ENCODE peak calls at places on chromosomes 13 and 19, in eight cellular contexts. I is H1, W is HCT116, H is breast epithelium, S is ovary, Q is GM12892, J is adrenal gland, E is gastrocnemius medialis. F is an unnamed sample.

GRCh38 chr19:33207903-33208302 is 13.8 kb downstream of the LRP3 start:
- DNase-seq in I (no peak), W (no peak), H (no peak), S (no peak), Q (no peak), J (no peak), E (no peak), F (no peak)

GRCh38 chr13:80131204-80131603 is 209.7 kb downstream of the SPRY2 start:
- DNase-seq in I (no peak), W (no peak), H (peak), S (peak), Q (no peak), J (peak), E (peak), F (no peak)

GRCh38 chr13:107043016-107043957 is 475.4 kb upstream of the ARGLU1 start:
- DNase-seq in I (no peak), W (no peak), H (no peak), S (no peak), Q (no peak), J (no peak), E (no peak), F (no peak)

GRCh38 chr13:23185542-23185941 is 4.8 kb downstream of the SGCG start:
- DNase-seq in I (no peak), W (no peak), H (no peak), S (no peak), Q (no peak), J (no peak), E (no peak), F (no peak)

GRCh38 chr19:48970923-48971395 is 5.8 kb downstream of the FTL start:
- DNase-seq in I (peak), W (no peak), H (no peak), S (peak), Q (peak), J (peak), E (no peak), F (peak)

GRCh38 chr13:84481958-84482357 is 599.7 kb upstream of the SLITRK1 start:
- DNase-seq in I (no peak), W (no peak), H (no peak), S (no peak), Q (no peak), J (no peak), E (no peak), F (no peak)

GRCh38 chr19:7869453-7869909 is 4.7 kb downstream of the PRR36 start:
- DNase-seq in I (peak), W (no peak), H (peak), S (peak), Q (peak), J (peak), E (peak), F (peak)

GRCh38 chr13:26784704-26785639 is 24.4 kb upstream of the GPR12 start:
- DNase-seq in I (peak), W (no peak), H (no peak), S (no peak), Q (no peak), J (no peak), E (no peak), F (no peak)

GRCh38 chr13:24851546-24851945 is 87.6 kb downstream of the RNF17 start:
- DNase-seq in I (no peak), W (no peak), H (no peak), S (no peak), Q (no peak), J (no peak), E (no peak), F (no peak)

GRCh38 chr13:20193142-20193923 is 595 bp upstream of the GJB2 start:
- DNase-seq in I (peak), W (no peak), H (no peak), S (no peak), Q (no peak), J (no peak), E (no peak), F (no peak)

GRCh38 chr13:76833465-76833864 is 52.7 kb downstream of the KCTD12 start:
- DNase-seq in I (no peak), W (no peak), H (no peak), S (no peak), Q (no peak), J (no peak), E (no peak), F (no peak)

GRCh38 chr19:43699506-43700367 is 16.1 kb upstream of the IRGC start:
- DNase-seq in I (peak), W (no peak), H (no peak), S (peak), Q (no peak), J (no peak), E (no peak), F (no peak)

GRCh38 chr13:28741080-28741479 is 22.3 kb upstream of the SLC46A3 start:
- DNase-seq in I (no peak), W (no peak), H (no peak), S (no peak), Q (no peak), J (no peak), E (no peak), F (no peak)
- TF ChIP-seq POLR2A in I (no peak), W (no peak), H (no peak), S (no peak), Q (no peak), J (no peak), E (no peak), F (no peak)

DNA sequence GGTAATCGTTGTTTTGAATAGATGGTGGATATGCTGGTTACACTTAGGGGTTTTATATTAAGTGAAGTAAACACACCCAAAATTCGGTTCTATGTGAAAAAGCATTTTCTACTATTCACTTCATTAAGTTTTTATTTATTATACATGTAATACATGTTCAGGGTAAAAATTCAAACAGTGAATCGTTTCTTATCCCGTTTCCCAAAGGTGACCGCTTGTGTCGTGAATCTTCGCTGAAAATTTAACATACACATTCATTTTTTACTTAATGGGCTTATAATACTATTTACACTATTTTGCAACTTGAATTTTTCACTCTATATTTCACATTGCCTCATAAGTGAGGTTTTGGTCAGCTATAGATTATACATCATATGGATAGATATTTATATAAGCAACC is 24.5 kb downstream of the IPO5 start:
- DNase-seq in I (no peak), W (no peak), H (no peak), S (no peak), Q (no peak), J (no peak), E (no peak), F (no peak)
- TF ChIP-seq POLR2A in I (no peak), W (no peak), H (no peak), S (no peak), Q (no peak), J (no peak), E (no peak), F (no peak)

DNA sequence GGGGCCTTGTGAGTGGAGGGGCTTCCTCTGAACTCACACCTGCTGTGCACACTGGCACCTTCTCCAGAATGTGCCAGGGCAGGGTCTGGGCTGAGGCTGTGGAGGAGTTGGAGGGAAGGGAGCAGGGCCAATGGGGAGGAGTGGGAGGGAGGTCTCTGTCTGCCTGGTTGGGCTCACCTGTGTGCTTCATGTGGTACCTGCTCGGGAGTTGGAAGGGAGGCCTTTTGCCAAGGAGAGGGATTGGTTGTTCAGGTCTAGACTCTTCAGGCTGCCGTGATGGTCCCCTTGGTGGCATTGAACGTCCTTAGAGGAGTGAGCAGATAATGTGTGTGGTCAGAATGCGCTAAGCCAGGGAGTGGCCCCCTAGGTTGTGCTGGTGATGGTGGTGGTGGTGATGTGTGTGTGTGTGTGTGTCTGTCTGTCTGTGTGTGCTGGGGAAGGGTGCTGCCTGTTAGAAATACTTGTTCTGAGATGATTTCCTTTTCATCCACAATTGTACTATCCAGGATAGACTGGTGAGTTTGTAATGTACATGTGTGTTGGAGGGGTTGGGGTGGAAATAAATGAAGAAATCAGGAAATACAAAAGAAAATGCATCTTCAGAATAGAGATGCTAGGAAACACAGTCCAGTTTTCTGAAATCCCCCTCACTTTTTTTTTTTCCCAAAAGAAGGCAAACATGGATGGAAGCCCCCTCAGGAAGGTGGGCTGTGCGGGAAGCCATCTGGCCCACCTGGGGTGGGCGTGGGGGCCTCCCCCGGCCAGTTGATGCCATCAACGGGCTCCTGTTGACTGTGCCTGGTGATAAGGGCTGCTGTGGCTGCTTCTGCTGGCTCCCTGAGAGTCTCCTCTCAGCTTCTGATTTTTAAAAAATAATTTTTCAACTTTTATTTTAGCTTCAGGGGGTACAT is 140.5 kb upstream of the ZNF536 start:
- DNase-seq in I (no peak), W (no peak), H (no peak), S (no peak), Q (no peak), J (no peak), E (no peak), F (no peak)
- TF ChIP-seq POLR2A in I (no peak), W (no peak), H (no peak), S (no peak), Q (no peak), J (no peak), E (no peak), F (no peak)

GRCh38 chr13:98484289-98485219 is 92.4 kb downstream of the STK24 start:
- DNase-seq in I (peak), W (peak), H (peak), S (no peak), Q (no peak), J (peak), E (peak), F (peak)
- TF ChIP-seq POLR2A in I (no peak), W (no peak), H (no peak), S (no peak), Q (no peak), J (peak), E (peak), F (no peak)

GRCh38 chr19:51772977-51773376 is 12.0 kb downstream of the FPR2 start:
- DNase-seq in I (no peak), W (no peak), H (no peak), S (no peak), Q (no peak), J (no peak), E (no peak), F (no peak)
- TF ChIP-seq POLR2A in I (no peak), W (no peak), H (no peak), S (no peak), Q (no peak), J (no peak), E (no peak), F (no peak)

DNA sequence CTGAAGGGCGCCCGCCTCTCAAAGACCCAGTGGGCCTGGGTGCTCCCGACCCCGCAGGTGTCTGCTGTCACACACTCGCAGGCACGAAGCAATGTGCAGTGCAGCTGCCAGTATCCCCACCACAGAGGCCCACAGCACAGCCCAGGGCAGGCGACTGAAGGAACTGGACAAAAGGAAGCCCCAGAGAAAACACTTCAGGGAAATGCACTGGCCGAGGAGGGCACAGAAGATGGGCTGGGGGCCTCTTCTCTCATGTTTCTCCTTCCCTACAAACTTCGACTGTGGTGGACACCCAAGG is 10.0 kb downstream of the AKAP8 start:
- DNase-seq in I (no peak), W (no peak), H (no peak), S (no peak), Q (no peak), J (no peak), E (no peak), F (no peak)
- TF ChIP-seq POLR2A in I (no peak), W (no peak), H (no peak), S (no peak), Q (no peak), J (no peak), E (no peak), F (no peak)

F was measured in erythroblast.